ENCODE peak calls at places on chromosomes 7 and 10, in five cellular contexts. T, R, N, P and V are unnamed samples.

GRCh38 chr7:87380905-87381304 is 35.4 kb downstream of the CROT start:
- DNase-seq in T (no peak), R (no peak), N (no peak), P (no peak), V (no peak)

GRCh38 chr10:43396061-43396927 is 12.7 kb downstream of the HNRNPF start:
- DNase-seq in T (peak; percentile 81), R (peak; percentile 88), N (peak; percentile 93), P (peak; percentile 83), V (no peak)

GRCh38 chr7:77904252-77904651 is 105.7 kb downstream of the PHTF2 start:
- DNase-seq in T (no peak), R (no peak), N (no peak), P (no peak), V (no peak)

GRCh38 chr7:77833136-77833535 is 34.6 kb downstream of the PHTF2 start:
- DNase-seq in T (no peak), R (no peak), N (no peak), P (no peak), V (no peak)

GRCh38 chr7:1555046-1555812 is 776 bp downstream of the TMEM184A start:
- DNase-seq in T (peak; percentile 77), R (peak; percentile 94), N (no peak), P (no peak), V (no peak)

GRCh38 chr10:35908451-35908850 is 266.4 kb upstream of the FZD8 start:
- DNase-seq in T (no peak), R (no peak), N (no peak), P (no peak), V (no peak)

GRCh38 chr10:97850446-97850845 is 803 bp downstream of the GOLGA7B start:
- DNase-seq in T (peak; percentile 29), R (peak; percentile 16), N (peak; percentile 53), P (no peak), V (no peak)

GRCh38 chr10:12975266-12975665 is 26.2 kb downstream of the CCDC3 start:
- DNase-seq in T (no peak), R (no peak), N (peak; percentile 19), P (peak; percentile 2), V (no peak)

GRCh38 chr10:35925511-35925910 is 283.4 kb upstream of the FZD8 start:
- DNase-seq in T (no peak), R (no peak), N (no peak), P (no peak), V (no peak)

GRCh38 chr10:112880633-112881530 is 69.2 kb upstream of the TCF7L2 start:
- DNase-seq in T (no peak), R (no peak), N (no peak), P (no peak), V (no peak)

GRCh38 chr7:37408885-37409248 is 39.8 kb downstream of the ELMO1 start:
- DNase-seq in T (no peak), R (no peak), N (no peak), P (no peak), V (no peak)

GRCh38 chr7:142964502-142965246 is 2.5 kb upstream of the KEL start:
- DNase-seq in T (no peak), R (no peak), N (no peak), P (no peak), V (no peak)

GRCh38 chr10:30431435-30431911 is 2.5 kb upstream of the MAP3K8 start:
- DNase-seq in T (no peak), R (no peak), N (no peak), P (no peak), V (no peak)

GRCh38 chr10:6255548-6256061 is 52.9 kb downstream of the PFKFB3 start:
- DNase-seq in T (peak; percentile 77), R (no peak), N (no peak), P (no peak), V (no peak)

GRCh38 chr7:71735961-71736556 is 604.1 kb downstream of the GALNT17 start:
- DNase-seq in T (peak; percentile 84), R (peak; percentile 61), N (peak; percentile 85), P (peak; percentile 59), V (no peak)

GRCh38 chr10:69101451-69102095 is 13.7 kb downstream of the SRGN start:
- DNase-seq in T (no peak), R (no peak), N (no peak), P (no peak), V (no peak)

GRCh38 chr7:128833939-128834310 is 3.7 kb downstream of the FLNC start:
- DNase-seq in T (no peak), R (no peak), N (peak; percentile 12), P (no peak), V (no peak)

GRCh38 chr10:60986779-60987178 is 42.8 kb upstream of the RHOBTB1 start:
- DNase-seq in T (no peak), R (no peak), N (peak; percentile 9), P (no peak), V (no peak)

GRCh38 chr7:50627824-50628361 is 62.7 kb upstream of the DDC start:
- DNase-seq in T (no peak), R (no peak), N (no peak), P (no peak), V (no peak)

GRCh38 chr10:98262571-98262970 is 5.4 kb downstream of the LOXL4 start:
- DNase-seq in T (peak; percentile 69), R (peak; percentile 86), N (no peak), P (peak; percentile 13), V (no peak)

GRCh38 chr10:103852856-103853255 is 2.5 kb downstream of the SH3PXD2A start:
- DNase-seq in T (no peak), R (no peak), N (no peak), P (no peak), V (no peak)

GRCh38 chr7:2066251-2066919 is 166.4 kb downstream of the MAD1L1 start:
- DNase-seq in T (no peak), R (no peak), N (no peak), P (peak; percentile 88), V (no peak)

GRCh38 chr7:74182453-74183090 is 8.4 kb downstream of the EIF4H start:
- DNase-seq in T (peak; percentile 39), R (no peak), N (no peak), P (no peak), V (no peak)

GRCh38 chr7:74181821-74182220 is 7.7 kb downstream of the EIF4H start:
- DNase-seq in T (no peak), R (no peak), N (no peak), P (no peak), V (no peak)

GRCh38 chr7:74178632-74179031 is 4.5 kb downstream of the EIF4H start:
- DNase-seq in T (peak; percentile 40), R (no peak), N (no peak), P (peak; percentile 31), V (no peak)

GRCh38 chr7:74180866-74181265 is 6.7 kb downstream of the EIF4H start:
- DNase-seq in T (no peak), R (no peak), N (no peak), P (no peak), V (no peak)

GRCh38 chr7:74179935-74180604 is 5.9 kb downstream of the EIF4H start:
- DNase-seq in T (no peak), R (no peak), N (no peak), P (no peak), V (no peak)
- H3K36me3 ChIP-seq in T (no peaks in the 10 kb centered on the region), R (peaks cover 87% of the 10 kb centered on the region), N (peaks cover 15% of the 10 kb centered on the region), P (peaks cover 100% of the 10 kb centered on the region), V (peaks cover 61% of the 10 kb centered on the region)

GRCh38 chr7:110170762-110171161 is 920.2 kb upstream of the LRRN3 start:
- DNase-seq in T (no peak), R (no peak), N (no peak), P (no peak), V (no peak)
- H3K36me3 ChIP-seq in T (no peaks in the 10 kb centered on the region), R (no peaks in the 10 kb centered on the region), N (no peaks in the 10 kb centered on the region), P (no peaks in the 10 kb centered on the region), V (no peaks in the 10 kb centered on the region)

GRCh38 chr7:135403302-135403701 is 106.6 kb downstream of the CNOT4 start:
- DNase-seq in T (no peak), R (no peak), N (no peak), P (no peak), V (no peak)
- H3K36me3 ChIP-seq in T (no peaks in the 10 kb centered on the region), R (no peaks in the 10 kb centered on the region), N (no peaks in the 10 kb centered on the region), P (peaks cover 14% of the 10 kb centered on the region), V (no peaks in the 10 kb centered on the region)

GRCh38 chr7:30584970-30585369 is 9.7 kb upstream of the GARS1 start:
- DNase-seq in T (no peak), R (no peak), N (no peak), P (no peak), V (no peak)

GRCh38 chr7:30583181-30583580 is 11.5 kb upstream of the GARS1 start:
- DNase-seq in T (no peak), R (no peak), N (no peak), P (no peak), V (no peak)

GRCh38 chr7:30585675-30586074 is 9.0 kb upstream of the GARS1 start:
- DNase-seq in T (no peak), R (no peak), N (no peak), P (no peak), V (no peak)

GRCh38 chr7:30584415-30584814 is 10.3 kb upstream of the GARS1 start:
- DNase-seq in T (no peak), R (no peak), N (no peak), P (no peak), V (no peak)
- H3K36me3 ChIP-seq in T (no peaks in the 10 kb centered on the region), R (peaks cover 15% of the 10 kb centered on the region), N (peaks cover 13% of the 10 kb centered on the region), P (peaks cover 57% of the 10 kb centered on the region), V (peaks cover 9% of the 10 kb centered on the region)

DNA sequence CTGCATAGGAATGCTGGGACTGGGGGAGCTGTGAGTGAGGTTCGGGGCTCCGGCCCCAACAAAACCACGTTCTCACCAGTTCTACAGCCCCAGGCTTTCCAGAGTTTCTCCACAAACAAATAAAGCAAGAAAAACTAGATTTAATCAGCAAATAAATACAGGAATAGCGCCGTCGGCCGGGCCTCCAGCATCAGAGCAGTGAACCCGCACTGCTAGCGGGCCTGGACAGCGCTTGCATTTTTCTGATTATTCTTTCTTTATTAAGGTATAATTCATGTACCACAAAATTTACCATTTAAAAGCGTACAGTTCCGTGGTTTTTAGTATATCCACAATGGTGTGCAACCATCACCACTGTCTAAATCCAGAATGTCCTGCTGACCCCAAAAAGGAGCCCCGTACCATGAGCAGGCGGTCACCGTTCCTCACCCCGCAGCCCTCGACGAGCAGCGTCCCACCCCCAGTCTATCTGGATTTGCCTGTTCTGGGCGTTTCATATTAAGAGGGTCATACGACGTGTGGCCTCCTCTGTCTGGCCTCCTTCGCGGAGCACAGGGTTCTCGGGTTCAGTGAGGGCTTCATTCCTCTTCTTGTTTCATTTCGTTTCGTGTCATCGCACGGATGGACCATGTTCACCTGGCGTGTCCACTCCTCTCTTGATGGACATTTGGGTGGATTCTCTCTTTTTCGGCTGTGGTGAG is 35.5 kb upstream of the FOXL3 start:
- DNase-seq in T (no peak), R (no peak), N (no peak), P (no peak), V (no peak)
- H3K36me3 ChIP-seq in T (peaks cover under 1% of the 10 kb centered on the region), R (peaks cover 15% of the 10 kb centered on the region), N (no peaks in the 10 kb centered on the region), P (no peaks in the 10 kb centered on the region), V (peaks cover 30% of the 10 kb centered on the region)